ENCODE peak calls at places on chromosome 20, in six cellular contexts. M is neural crest cell; E is NCI-H748 treated with DMSO at 0.1 percent for 48 hours; I is effector memory CD8-positive, alpha-beta T cell; J is cardiac muscle cell; X is non-pigmented ciliary epithelial cell. T is an unnamed sample.

GRCh38 chr20:49985157-49985556 is 2.4 kb downstream of the SNAI1 start:
- DNase-seq in M (no peak), E (no peak), I (no peak), J (no peak), X (no peak), T (no peak)

GRCh38 chr20:51388227-51388626 is 154.3 kb downstream of the NFATC2 start:
- DNase-seq in M (no peak), E (no peak), I (no peak), J (no peak), X (no peak), T (peak; percentile 24)

GRCh38 chr20:13105864-13106457 is 97.2 kb downstream of the SPTLC3 start:
- DNase-seq in M (no peak), E (peak; percentile 59), I (no peak), J (peak; percentile 59), X (peak; percentile 14), T (peak; percentile 48)

GRCh38 chr20:24959591-24960301 is 10.7 kb downstream of the CST7 start:
- DNase-seq in M (no peak), E (no peak), I (no peak), J (no peak), X (no peak), T (no peak)

GRCh38 chr20:41786158-41786557 is 168.0 kb upstream of the CHD6 start:
- DNase-seq in M (no peak), E (peak; percentile 20), I (no peak), J (no peak), X (peak; percentile 1), T (no peak)

GRCh38 chr20:35145141-35145564 is 2.0 kb downstream of the EDEM2 start:
- DNase-seq in M (no peak), E (peak; percentile 86), I (peak; percentile 41), J (peak; percentile 81), X (no peak), T (peak; percentile 64)

GRCh38 chr20:62918137-62918536 is 8.2 kb downstream of the DIDO1 start:
- DNase-seq in M (no peak), E (no peak), I (no peak), J (no peak), X (no peak), T (no peak)

GRCh38 chr20:44615876-44616603 is 33.7 kb downstream of the PKIG start:
- DNase-seq in M (no peak), E (no peak), I (no peak), J (no peak), X (no peak), T (no peak)

GRCh38 chr20:346640-347316 is at the start of gene NRSN2:
- DNase-seq in M (peak; percentile 56), E (peak; percentile 66), I (no peak), J (peak; percentile 72), X (no peak), T (peak; percentile 85)

GRCh38 chr20:31605902-31606677 is 1.0 kb downstream of the ID1 start:
- DNase-seq in M (peak; percentile 33), E (no peak), I (no peak), J (peak; percentile 39), X (no peak), T (peak; percentile 62)